ENCODE peak calls at places on chromosomes 1 and 21, in five cellular contexts. D is HFF-Myc, Y is GM06990, S is choroid plexus epithelial cell, R is brain microvascular endothelial cell. W is an unnamed sample.

GRCh38 chr1:31627301-31627929 is 9.9 kb downstream of the HCRTR1 start:
- DNase-seq in D (no peak), Y (no peak), S (no peak), R (no peak), W (peak)

GRCh38 chr1:156422602-156423091 is 53.6 kb downstream of the RHBG start:
- DNase-seq in D (no peak), Y (no peak), S (no peak), R (no peak), W (no peak)

GRCh38 chr1:42518894-42519293 is 55.8 kb downstream of the CCDC30 start:
- DNase-seq in D (no peak), Y (no peak), S (peak), R (no peak), W (peak)

GRCh38 chr1:30088594-30089556 is 634.5 kb downstream of the MATN1 start:
- DNase-seq in D (no peak), Y (no peak), S (peak), R (no peak), W (no peak)

GRCh38 chr1:219189021-219189824 is 15.5 kb downstream of the LYPLAL1 start:
- DNase-seq in D (peak), Y (peak), S (peak), R (no peak), W (peak)

GRCh38 chr1:20492751-20493150 is 6.7 kb upstream of the CAMK2N1 start:
- DNase-seq in D (no peak), Y (no peak), S (no peak), R (no peak), W (no peak)

GRCh38 chr21:20527691-20528090 is 470.5 kb upstream of the NCAM2 start:
- DNase-seq in D (no peak), Y (no peak), S (no peak), R (no peak), W (no peak)

GRCh38 chr1:223796210-223796609 is 49.5 kb downstream of the TP53BP2 start:
- DNase-seq in D (no peak), Y (no peak), S (no peak), R (no peak), W (no peak)

GRCh38 chr21:34874689-34875513 is 174.2 kb downstream of the RUNX1 start:
- DNase-seq in D (no peak), Y (peak), S (no peak), R (no peak), W (no peak)

GRCh38 chr1:167627865-167628641 is 2.0 kb upstream of the RCSD1 start:
- DNase-seq in D (no peak), Y (peak), S (no peak), R (no peak), W (no peak)

GRCh38 chr1:117453958-117454357 is 86.7 kb downstream of the MAN1A2 start:
- DNase-seq in D (no peak), Y (no peak), S (no peak), R (no peak), W (no peak)

GRCh38 chr1:81998165-81998564 is 197.4 kb downstream of the ADGRL2 start:
- DNase-seq in D (no peak), Y (no peak), S (peak), R (peak), W (peak)

GRCh38 chr1:168520052-168520751 is 23.6 kb downstream of the XCL2 start:
- DNase-seq in D (no peak), Y (peak), S (no peak), R (no peak), W (no peak)

GRCh38 chr1:104636581-104636980 is 886.9 kb downstream of the AMY1C start:
- DNase-seq in D (no peak), Y (no peak), S (no peak), R (no peak), W (no peak)

GRCh38 chr1:20281801-20282200 is 8.9 kb upstream of the VWA5B1 start:
- DNase-seq in D (peak), Y (no peak), S (no peak), R (no peak), W (peak)

GRCh38 chr1:15617874-15618684 is 821 bp downstream of the DDI2 start:
- DNase-seq in D (no peak), Y (peak), S (peak), R (no peak), W (no peak)

GRCh38 chr1:204304067-204304466 is 55.7 kb downstream of the PLEKHA6 start:
- DNase-seq in D (no peak), Y (no peak), S (no peak), R (no peak), W (no peak)

GRCh38 chr1:184792450-184792969 is 37.9 kb upstream of the EDEM3 start:
- DNase-seq in D (peak), Y (no peak), S (peak), R (peak), W (peak)

GRCh38 chr1:15043934-15044333 is 109.6 kb upstream of the TMEM51 start:
- DNase-seq in D (no peak), Y (no peak), S (no peak), R (no peak), W (no peak)

GRCh38 chr21:28196981-28197380 is 795.7 kb downstream of the LTN1 start:
- DNase-seq in D (no peak), Y (no peak), S (no peak), R (no peak), W (no peak)

GRCh38 chr1:236204043-236204442 is 61.7 kb downstream of the GPR137B start:
- DNase-seq in D (no peak), Y (no peak), S (no peak), R (no peak), W (peak)

GRCh38 chr1:76164165-76164564 is 89.6 kb downstream of the ST6GALNAC3 start:
- DNase-seq in D (no peak), Y (no peak), S (no peak), R (no peak), W (no peak)

GRCh38 chr1:17280436-17280835 is 27.6 kb upstream of the PADI4 start:
- DNase-seq in D (no peak), Y (no peak), S (no peak), R (no peak), W (no peak)

GRCh38 chr1:156904187-156904959 is 10.9 kb downstream of the PEAR1 start:
- DNase-seq in D (no peak), Y (no peak), S (no peak), R (no peak), W (no peak)

DNA sequence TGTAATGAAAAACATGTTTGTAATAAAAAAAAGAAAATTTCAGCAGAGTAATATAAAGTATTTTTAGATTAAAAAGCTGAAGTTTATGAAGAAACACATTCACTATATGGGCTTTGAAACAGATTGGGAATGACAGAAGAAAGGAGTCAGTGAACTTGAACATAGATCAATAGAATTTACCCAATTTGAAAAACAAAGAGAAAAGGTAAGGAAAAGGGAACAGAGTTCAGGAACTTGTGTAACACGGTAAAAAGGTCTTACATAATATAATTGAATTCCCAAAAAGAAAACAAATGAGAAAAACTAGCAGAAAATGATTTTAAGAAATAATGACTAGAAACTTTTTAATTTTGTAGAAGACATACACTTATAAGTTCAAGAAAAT is 206.8 kb downstream of the KCNT2 start:
- DNase-seq in D (no peak), Y (no peak), S (no peak), R (no peak), W (no peak)
- H3K4me3 ChIP-seq in D (no peak), Y (no peak), S (no peak), R (no peak), W (no peak)

GRCh38 chr1:26994020-26994745 is 691 bp downstream of the TRNP1 start:
- DNase-seq in D (no peak), Y (no peak), S (no peak), R (no peak), W (no peak)

GRCh38 chr1:26993237-26994019 is at the start of gene TRNP1:
- DNase-seq in D (no peak), Y (peak), S (peak), R (peak), W (peak)

GRCh38 chr1:26994772-26995625 is 1.5 kb downstream of the TRNP1 start:
- DNase-seq in D (no peak), Y (no peak), S (no peak), R (no peak), W (no peak)

GRCh38 chr1:26996024-26996423 is 2.5 kb downstream of the TRNP1 start:
- DNase-seq in D (no peak), Y (no peak), S (no peak), R (no peak), W (peak)

DNA sequence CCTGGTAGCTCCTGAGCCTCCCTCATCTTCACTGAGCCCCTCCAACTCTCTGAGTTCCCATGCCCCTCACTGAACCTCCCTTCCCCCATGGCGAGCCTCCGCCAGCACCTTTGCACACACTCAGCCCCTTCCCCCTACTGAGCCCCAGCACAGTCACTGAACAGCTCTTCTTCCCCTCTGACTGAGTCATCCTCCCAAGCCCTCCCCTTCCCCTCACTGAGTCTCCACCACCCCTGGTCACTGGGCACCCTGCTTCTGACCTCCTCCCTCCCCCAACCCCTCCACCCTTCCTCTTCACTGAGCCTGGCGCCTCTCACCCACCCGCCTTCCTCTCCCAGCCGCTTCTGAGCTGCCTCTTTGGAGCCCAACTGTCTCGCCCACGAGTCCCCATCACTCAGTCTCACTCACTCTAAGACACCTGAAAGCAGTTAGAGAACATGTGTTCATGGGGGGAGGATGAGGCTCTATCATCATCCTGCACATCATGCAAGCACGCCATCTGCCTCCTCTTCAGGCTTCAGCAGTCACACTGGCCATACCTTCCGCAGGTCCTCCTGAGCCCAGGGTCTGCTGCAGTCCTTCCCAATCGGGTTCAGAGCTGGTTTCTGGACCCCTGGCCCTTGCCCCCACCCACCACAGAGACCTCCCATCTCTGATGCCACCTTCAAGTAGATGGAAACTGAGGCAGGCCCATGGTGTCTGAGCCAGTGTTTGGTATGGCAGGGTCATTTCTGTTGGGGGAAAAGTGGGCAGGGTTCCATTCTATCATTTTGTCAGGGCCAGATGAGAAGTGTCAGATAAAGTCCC is 2.0 kb upstream of the TRNP1 start:
- DNase-seq in D (peak), Y (no peak), S (no peak), R (no peak), W (no peak)
- TF ChIP-seq CTCF in D (no peak), Y (no peak), S (peak), R (peak), W (no peak)

GRCh38 chr1:159919236-159919865 is 6.0 kb downstream of the TAGLN2 start:
- DNase-seq in D (no peak), Y (no peak), S (no peak), R (no peak), W (no peak)
- H3K4me3 ChIP-seq in D (no peak), Y (no peak), S (no peak), R (no peak), W (no peak)

GRCh38 chr1:61992257-61992656 is 202.4 kb upstream of the L1TD1 start:
- DNase-seq in D (no peak), Y (no peak), S (no peak), R (no peak), W (no peak)
- TF ChIP-seq CTCF in D (no peak), Y (no peak), S (no peak), R (no peak), W (no peak)

GRCh38 chr1:201469645-201470074 is 672 bp upstream of the PHLDA3 start:
- DNase-seq in D (no peak), Y (no peak), S (no peak), R (no peak), W (no peak)
- H3K4me3 ChIP-seq in D (peak), Y (peak), S (peak), R (peak), W (peak)

GRCh38 chr1:23799570-23800395 is 771 bp downstream of the GALE start:
- DNase-seq in D (no peak), Y (no peak), S (peak), R (no peak), W (peak)

GRCh38 chr1:23799255-23799569 is 1.3 kb downstream of the GALE start:
- DNase-seq in D (no peak), Y (no peak), S (no peak), R (no peak), W (no peak)

GRCh38 chr1:23797478-23798448 is 2.8 kb downstream of the GALE start:
- DNase-seq in D (no peak), Y (no peak), S (no peak), R (no peak), W (no peak)

GRCh38 chr1:23800396-23801337 is at the start of gene GALE:
- DNase-seq in D (peak), Y (peak), S (peak), R (peak), W (peak)

DNA sequence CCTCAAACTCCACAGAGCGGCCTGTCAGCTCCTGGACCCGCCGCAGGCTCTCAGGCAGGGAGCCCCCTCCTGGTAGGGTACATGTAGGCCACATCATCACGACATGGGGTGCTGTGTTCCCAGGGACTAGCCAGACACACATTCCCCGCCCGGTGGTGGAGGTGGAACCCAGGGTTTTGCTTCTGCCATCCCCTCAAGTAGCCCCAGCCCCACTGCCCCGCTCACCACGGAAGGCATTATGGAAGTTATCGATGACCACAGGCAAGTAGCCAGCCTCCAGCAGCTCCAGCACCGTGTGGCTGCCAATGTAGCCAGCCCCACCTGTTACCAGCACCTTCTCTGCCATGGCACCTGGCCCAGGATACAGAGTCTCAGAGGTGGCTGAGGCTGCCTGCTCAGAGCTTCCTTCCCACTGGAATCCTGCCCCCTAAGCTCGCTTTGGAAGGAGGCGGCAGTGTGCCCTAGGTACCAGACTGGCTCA is 1.9 kb downstream of the GALE start:
- DNase-seq in D (no peak), Y (no peak), S (no peak), R (no peak), W (no peak)
- TF ChIP-seq CTCF in D (peak), Y (peak), S (peak), R (peak), W (no peak)

W was measured in fibroblast of the aortic adventitia.